ENCODE peak calls at places on chromosomes 12 and 14, in nine cellular contexts. L is choroid plexus epithelial cell, T is fibroblast of mammary gland, X is body of pancreas, J is Calu3, I is adrenal gland, D is GM10248, E is astrocyte of the cerebellum, R is esophagus squamous epithelium. H is an unnamed sample.

GRCh38 chr12:128820723-128821432 is 2.9 kb downstream of the SLC15A4 start:
- DNase-seq in E (no peak), J (no peak), I (peak; percentile 51), L (peak; percentile 38), X (no peak), R (peak; percentile 25), D (peak; percentile 78), T (no peak), H (no peak)

GRCh38 chr14:103496776-103497175 is 25.9 kb downstream of the CKB start:
- DNase-seq in T (peak; percentile 54), I (peak; percentile 13), X (no peak), D (no peak), L (peak; percentile 48), R (no peak), E (no peak), J (no peak), H (no peak)

GRCh38 chr14:53748691-53749090 is 207.9 kb downstream of the BMP4 start:
- DNase-seq in J (no peak), X (no peak), R (no peak), D (no peak), E (no peak), L (no peak), T (no peak), I (no peak), H (no peak)

GRCh38 chr14:66140213-66140918 is 345.8 kb upstream of the CCDC196 start:
- DNase-seq in T (no peak), E (no peak), L (no peak), D (peak; percentile 68), I (no peak), X (no peak), J (no peak), R (no peak), H (no peak)

GRCh38 chr12:96219700-96220206 is 25.6 kb downstream of the ELK3 start:
- DNase-seq in X (no peak), E (peak; percentile 69), T (peak; percentile 99), I (no peak), D (no peak), R (peak; percentile 27), J (peak; percentile 94), L (peak; percentile 94), H (no peak)

GRCh38 chr12:127750076-127750840 is 516.7 kb upstream of the TMEM132C start:
- DNase-seq in I (no peak), T (no peak), D (no peak), J (no peak), R (no peak), L (no peak), X (no peak), E (no peak), H (no peak)

GRCh38 chr14:100556936-100557505 is 30.2 kb downstream of the BEGAIN start:
- DNase-seq in T (no peak), I (no peak), E (no peak), X (no peak), R (no peak), L (no peak), D (no peak), J (no peak), H (no peak)

GRCh38 chr14:104979758-104980591 is 1.8 kb upstream of the AHNAK2 start:
- DNase-seq in X (peak; percentile 85), T (no peak), D (no peak), I (peak; percentile 94), L (peak; percentile 42), E (no peak), J (peak; percentile 87), R (no peak), H (no peak)

GRCh38 chr12:90301734-90302133 is 593.1 kb upstream of the ATP2B1 start:
- DNase-seq in T (peak; percentile 12), I (no peak), R (no peak), J (no peak), D (no peak), L (no peak), E (no peak), X (no peak), H (no peak)

GRCh38 chr14:104773505-104774452 is 20.8 kb downstream of the SIVA1 start:
- DNase-seq in E (no peak), I (no peak), T (no peak), J (no peak), X (no peak), L (no peak), D (no peak), R (no peak), H (no peak)

GRCh38 chr14:74207943-74208342 is 31.3 kb upstream of the VSX2 start:
- DNase-seq in J (no peak), T (peak; percentile 5), X (no peak), R (no peak), I (no peak), L (no peak), E (no peak), D (no peak), H (no peak)
- TF ChIP-seq CTCF in J (no peak), T (peak; percentile 16), X (no peak), R (no peak), I (no peak), L (peak; percentile 15), E (no peak), D (no peak), H (no peak)

GRCh38 chr14:57962293-57962996 is 96.6 kb upstream of the SLC35F4 start:
- DNase-seq in T (no peak), X (no peak), E (no peak), J (no peak), D (no peak), L (no peak), R (no peak), I (no peak), H (no peak)
- TF ChIP-seq CTCF in T (no peak), X (no peak), E (no peak), J (no peak), D (no peak), L (no peak), R (no peak), I (no peak), H (no peak)

DNA sequence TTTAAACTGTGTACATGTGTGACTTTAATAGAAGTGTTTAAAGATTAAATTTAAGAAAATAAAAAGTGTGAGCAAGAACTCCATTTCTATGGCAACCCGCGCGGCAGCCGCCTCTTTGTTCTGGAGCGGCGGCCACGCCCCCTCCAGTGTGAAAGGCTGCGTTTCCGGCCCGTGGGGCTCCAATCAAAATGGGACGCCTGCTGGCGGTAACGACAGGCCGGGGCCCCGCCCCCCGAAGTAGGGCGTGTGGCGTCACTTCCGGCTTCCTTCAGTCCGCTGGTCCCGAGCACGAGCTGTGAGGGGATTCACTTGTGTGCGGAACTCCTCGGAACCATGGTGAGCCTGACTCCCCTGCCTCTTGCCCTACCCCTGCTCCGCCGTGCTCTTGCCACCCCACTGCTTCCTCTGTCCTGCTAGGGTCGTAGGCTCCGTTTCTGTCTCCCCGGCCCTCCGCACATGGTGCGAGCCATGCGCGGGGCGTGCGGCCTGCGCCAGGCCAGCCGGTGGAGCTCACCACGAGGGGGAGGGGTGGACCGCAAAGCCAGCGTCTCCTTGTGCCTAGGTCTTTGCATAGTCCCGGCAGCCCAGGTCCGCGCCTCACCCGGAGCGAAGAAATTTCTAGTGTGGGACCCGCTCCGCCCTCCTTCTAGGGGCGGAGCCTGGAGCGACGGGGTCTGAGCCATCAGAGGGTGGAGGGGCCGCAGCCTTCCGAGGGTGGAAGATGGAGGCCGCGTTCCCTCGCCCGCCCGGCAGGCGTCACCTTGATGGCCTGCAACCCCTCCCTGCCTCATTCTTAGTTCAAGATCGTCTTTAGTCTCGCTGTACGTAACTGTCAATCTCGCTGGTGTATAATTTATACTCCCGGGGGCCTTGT is at the start of gene CCT2:
- DNase-seq in E (peak; percentile 89), R (peak; percentile 78), J (peak; percentile 99), L (peak; percentile 96), X (peak; percentile 97), T (peak; percentile 91), I (peak; percentile 96), D (peak; percentile 97), H (peak; percentile 95)
- TF ChIP-seq CTCF in E (peak; percentile 59), R (peak; percentile 19), J (no peak), L (peak; percentile 55), X (peak; percentile 20), T (peak; percentile 40), I (no peak), D (no peak), H (peak; percentile 32)

DNA sequence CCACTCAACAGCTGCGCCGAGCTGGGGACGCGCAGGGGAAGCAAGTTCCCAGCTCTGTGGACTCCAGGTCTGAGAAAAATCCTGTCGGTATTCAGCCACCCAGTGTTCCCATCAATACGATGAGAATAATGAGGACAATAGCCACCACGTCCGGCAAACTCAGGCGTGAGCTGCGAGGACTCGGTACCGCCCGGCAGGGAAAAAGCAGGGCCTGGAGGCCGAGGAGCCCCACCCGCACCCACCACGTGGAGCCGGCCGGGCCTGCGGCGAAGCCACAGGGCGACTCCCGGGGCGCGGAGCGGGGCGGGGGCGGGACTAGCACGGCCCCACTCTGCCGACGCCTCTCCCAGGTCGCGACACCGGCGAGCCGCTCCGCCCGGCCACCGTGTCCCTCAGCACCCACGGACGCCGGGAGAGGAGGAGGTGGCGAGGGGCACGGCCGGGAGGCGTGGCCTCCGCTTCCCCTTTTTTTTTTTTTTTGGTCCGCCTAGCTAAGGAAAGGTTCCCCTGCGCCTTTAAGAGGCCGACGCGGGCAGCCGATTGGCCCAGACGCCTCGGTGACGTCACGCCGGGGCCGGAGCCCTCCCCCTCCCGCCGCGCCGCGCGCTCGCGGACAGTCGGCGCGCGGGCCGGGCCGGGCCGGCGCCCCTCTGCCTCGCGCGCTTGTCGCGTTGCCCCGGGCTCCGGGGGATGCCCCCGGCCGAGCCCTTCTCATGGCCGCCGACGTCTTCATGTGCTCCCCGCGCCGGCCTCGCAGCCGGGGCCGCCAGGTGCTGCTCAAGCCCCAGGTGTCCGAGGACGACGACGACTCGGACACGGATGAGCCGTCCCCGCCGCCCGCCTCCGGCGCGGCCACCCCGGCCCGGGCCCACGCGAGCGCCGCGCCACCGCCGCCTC is at the start of gene MLXIP:
- DNase-seq in D (peak; percentile 96), X (peak; percentile 95), T (peak; percentile 89), R (peak; percentile 58), L (peak; percentile 94), J (peak; percentile 97), E (no peak), I (peak; percentile 96), H (peak; percentile 93)
- TF ChIP-seq CTCF in D (no peak), X (no peak), T (no peak), R (no peak), L (no peak), J (no peak), E (no peak), I (no peak), H (no peak)

DNA sequence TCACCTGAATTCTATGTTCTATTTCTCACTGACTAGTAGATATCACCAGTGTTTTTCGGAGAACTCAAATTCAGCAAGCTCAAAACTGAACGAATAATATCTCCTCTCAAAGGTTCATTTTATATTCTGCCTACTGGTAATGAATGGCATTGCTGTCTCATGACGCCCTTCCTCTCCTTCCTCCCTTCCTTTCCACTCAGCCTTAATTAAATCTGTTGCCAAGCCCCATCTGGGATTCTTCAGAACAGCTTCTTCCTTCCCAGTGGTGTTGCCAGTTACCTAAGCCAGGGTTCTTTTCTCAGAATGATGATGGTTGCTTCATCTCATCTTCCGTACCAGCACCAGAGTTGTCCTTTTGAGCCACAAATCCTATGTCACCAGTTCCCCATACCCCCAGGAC is 143.2 kb downstream of the SYNE2 start:
- DNase-seq in D (no peak), I (no peak), R (no peak), J (no peak), L (no peak), X (no peak), T (no peak), E (no peak), H (no peak)
- TF ChIP-seq CTCF in D (no peak), I (no peak), R (no peak), J (no peak), L (no peak), X (no peak), T (no peak), E (no peak), H (no peak)

H was measured in natural killer cell.